ENCODE peak calls at places on chromosome 11, in four cellular contexts. One of them, this sample, is unnamed.

GRCh38 chr11:130128626-130129025 is 31.0 kb upstream of the ST14 start:
- DNase-seq in thoracic aorta: no peak
- DNase-seq in CD8-positive, alpha-beta memory T cell: no peak
- DNase-seq in PC-9: no peak
- DNase-seq in this sample: no peak

GRCh38 chr11:115698243-115698642 is 194.0 kb upstream of the CADM1 start:
- DNase-seq in thoracic aorta: no peak
- DNase-seq in CD8-positive, alpha-beta memory T cell: no peak
- DNase-seq in PC-9: no peak
- DNase-seq in this sample: no peak

GRCh38 chr11:69293819-69294505 is at the start of gene MYEOV:
- DNase-seq in thoracic aorta: no peak
- DNase-seq in CD8-positive, alpha-beta memory T cell: no peak
- DNase-seq in PC-9: peak; percentile 97
- DNase-seq in this sample: no peak

GRCh38 chr11:111324277-111324720 is 26.0 kb downstream of the POU2AF3 start:
- DNase-seq in thoracic aorta: no peak
- DNase-seq in CD8-positive, alpha-beta memory T cell: no peak
- DNase-seq in PC-9: no peak
- DNase-seq in this sample: no peak

GRCh38 chr11:68470304-68470811 is 9.8 kb downstream of the PPP6R3 start:
- DNase-seq in thoracic aorta: no peak
- DNase-seq in CD8-positive, alpha-beta memory T cell: no peak
- DNase-seq in PC-9: no peak
- DNase-seq in this sample: no peak

GRCh38 chr11:62077136-62077535 is 46.7 kb upstream of the INCENP start:
- DNase-seq in thoracic aorta: no peak
- DNase-seq in CD8-positive, alpha-beta memory T cell: no peak
- DNase-seq in PC-9: no peak
- DNase-seq in this sample: no peak

GRCh38 chr11:125166347-125166841 is 1.8 kb downstream of the PKNOX2 start:
- DNase-seq in thoracic aorta: no peak
- DNase-seq in CD8-positive, alpha-beta memory T cell: no peak
- DNase-seq in PC-9: no peak
- DNase-seq in this sample: peak; percentile 67

GRCh38 chr11:66598993-66599392 is 6.0 kb downstream of the CCS start:
- DNase-seq in thoracic aorta: no peak
- DNase-seq in CD8-positive, alpha-beta memory T cell: no peak
- DNase-seq in PC-9: no peak
- DNase-seq in this sample: no peak

GRCh38 chr11:132632641-132633124 is 899.6 kb downstream of the OPCML start:
- DNase-seq in thoracic aorta: no peak
- DNase-seq in CD8-positive, alpha-beta memory T cell: no peak
- DNase-seq in PC-9: no peak
- DNase-seq in this sample: no peak

GRCh38 chr11:134901955-134902707 is 490.1 kb upstream of the B3GAT1 start:
- DNase-seq in thoracic aorta: no peak
- DNase-seq in CD8-positive, alpha-beta memory T cell: no peak
- DNase-seq in PC-9: no peak
- DNase-seq in this sample: no peak

GRCh38 chr11:2089536-2090165 is 49.5 kb downstream of the IGF2 start:
- DNase-seq in thoracic aorta: no peak
- DNase-seq in CD8-positive, alpha-beta memory T cell: no peak
- DNase-seq in PC-9: no peak
- DNase-seq in this sample: no peak

GRCh38 chr11:132245558-132246385 is 875.4 kb downstream of the NTM start:
- DNase-seq in thoracic aorta: no peak
- DNase-seq in CD8-positive, alpha-beta memory T cell: no peak
- DNase-seq in PC-9: no peak
- DNase-seq in this sample: no peak

GRCh38 chr11:61718613-61719302 is 33.7 kb upstream of the MYRF start:
- DNase-seq in thoracic aorta: no peak
- DNase-seq in CD8-positive, alpha-beta memory T cell: no peak
- DNase-seq in PC-9: no peak
- DNase-seq in this sample: peak; percentile 75

GRCh38 chr11:27514558-27514957 is 8.0 kb upstream of the LIN7C start:
- DNase-seq in thoracic aorta: peak; percentile 52
- DNase-seq in CD8-positive, alpha-beta memory T cell: no peak
- DNase-seq in PC-9: no peak
- DNase-seq in this sample: no peak

GRCh38 chr11:109343242-109343641 is 78.7 kb upstream of the C11orf87 start:
- DNase-seq in thoracic aorta: no peak
- DNase-seq in CD8-positive, alpha-beta memory T cell: no peak
- DNase-seq in PC-9: no peak
- DNase-seq in this sample: no peak

GRCh38 chr11:121754603-121755002 is 301.8 kb upstream of the SORL1-AS1 start:
- DNase-seq in thoracic aorta: no peak
- DNase-seq in CD8-positive, alpha-beta memory T cell: no peak
- DNase-seq in PC-9: no peak
- DNase-seq in this sample: no peak

GRCh38 chr11:45102361-45102809 is 44.1 kb upstream of the PRDM11 start:
- DNase-seq in thoracic aorta: no peak
- DNase-seq in CD8-positive, alpha-beta memory T cell: no peak
- DNase-seq in PC-9: no peak
- DNase-seq in this sample: peak; percentile 28

GRCh38 chr11:1632053-1632714 is 2.6 kb downstream of the KRTAP5-5 start:
- DNase-seq in thoracic aorta: no peak
- DNase-seq in CD8-positive, alpha-beta memory T cell: no peak
- DNase-seq in PC-9: no peak
- DNase-seq in this sample: no peak

GRCh38 chr11:32434387-32435151 is 770 bp downstream of the WT1 start:
- DNase-seq in thoracic aorta: no peak
- DNase-seq in CD8-positive, alpha-beta memory T cell: no peak
- DNase-seq in PC-9: no peak
- DNase-seq in this sample: no peak
- H3K9me3 ChIP-seq in thoracic aorta: no peaks in the 10 kb centered on the region
- H3K9me3 ChIP-seq in CD8-positive, alpha-beta memory T cell: no peaks in the 10 kb centered on the region
- H3K9me3 ChIP-seq in PC-9: no peaks in the 10 kb centered on the region
- H3K9me3 ChIP-seq in this sample: no peaks in the 10 kb centered on the region

GRCh38 chr11:119717839-119718534 is 11.0 kb downstream of the NECTIN1 start:
- DNase-seq in thoracic aorta: no peak
- DNase-seq in CD8-positive, alpha-beta memory T cell: no peak
- DNase-seq in PC-9: no peak
- DNase-seq in this sample: no peak
- H3K4me1 ChIP-seq in thoracic aorta: no peaks in the 10 kb centered on the region
- H3K4me1 ChIP-seq in CD8-positive, alpha-beta memory T cell: no peaks in the 10 kb centered on the region
- H3K4me1 ChIP-seq in PC-9: peaks cover 20% of the 10 kb centered on the region
- H3K4me1 ChIP-seq in this sample: no peaks in the 10 kb centered on the region

GRCh38 chr11:70798296-70798695 is 400.0 kb downstream of the CTTN start:
- DNase-seq in thoracic aorta: no peak
- DNase-seq in CD8-positive, alpha-beta memory T cell: no peak
- DNase-seq in PC-9: no peak
- DNase-seq in this sample: no peak
- H3K9me3 ChIP-seq in thoracic aorta: peaks cover 6% of the 10 kb centered on the region
- H3K9me3 ChIP-seq in CD8-positive, alpha-beta memory T cell: no peaks in the 10 kb centered on the region
- H3K9me3 ChIP-seq in PC-9: peaks cover 3% of the 10 kb centered on the region
- H3K9me3 ChIP-seq in this sample: peaks cover 2% of the 10 kb centered on the region

GRCh38 chr11:94010136-94010535 is 11.0 kb upstream of the HEPHL1 start:
- DNase-seq in thoracic aorta: no peak
- DNase-seq in CD8-positive, alpha-beta memory T cell: no peak
- DNase-seq in PC-9: no peak
- DNase-seq in this sample: no peak

GRCh38 chr11:94007426-94007825 is 13.7 kb upstream of the HEPHL1 start:
- DNase-seq in thoracic aorta: no peak
- DNase-seq in CD8-positive, alpha-beta memory T cell: no peak
- DNase-seq in PC-9: no peak
- DNase-seq in this sample: no peak

GRCh38 chr11:94002226-94002625 is 18.9 kb upstream of the HEPHL1 start:
- DNase-seq in thoracic aorta: no peak
- DNase-seq in CD8-positive, alpha-beta memory T cell: no peak
- DNase-seq in PC-9: no peak
- DNase-seq in this sample: no peak

GRCh38 chr11:94011478-94011877 is 9.7 kb upstream of the HEPHL1 start:
- DNase-seq in thoracic aorta: no peak
- DNase-seq in CD8-positive, alpha-beta memory T cell: no peak
- DNase-seq in PC-9: no peak
- DNase-seq in this sample: no peak

DNA sequence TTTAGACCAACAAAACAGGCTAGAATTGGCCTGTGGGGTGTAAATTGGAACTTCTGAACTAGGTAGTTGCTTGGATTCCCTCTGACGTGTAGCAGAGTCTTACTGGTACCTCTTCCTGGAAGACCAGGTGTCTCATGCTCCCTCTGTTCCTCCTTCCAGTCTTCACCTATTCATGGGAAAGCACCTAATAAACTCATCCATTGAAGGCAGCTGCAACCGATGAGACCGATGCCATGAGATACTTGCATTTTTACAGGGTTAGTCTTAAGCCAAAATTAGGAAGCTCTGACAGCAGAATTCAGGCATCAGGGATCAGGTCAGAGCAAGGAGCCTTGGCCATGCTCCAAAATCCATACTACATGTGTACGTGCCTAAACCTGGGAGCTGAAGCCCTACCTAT is 13.2 kb upstream of the HEPHL1 start:
- DNase-seq in thoracic aorta: no peak
- DNase-seq in CD8-positive, alpha-beta memory T cell: no peak
- DNase-seq in PC-9: no peak
- DNase-seq in this sample: no peak
- H3K4me1 ChIP-seq in thoracic aorta: no peaks in the 10 kb centered on the region
- H3K4me1 ChIP-seq in CD8-positive, alpha-beta memory T cell: no peaks in the 10 kb centered on the region
- H3K4me1 ChIP-seq in PC-9: peaks cover 5% of the 10 kb centered on the region
- H3K4me1 ChIP-seq in this sample: no peaks in the 10 kb centered on the region

This sample was measured in ascending aorta.